ENCODE peak calls at places on chromosomes 6 and 20, in nine cellular contexts. P, Q, S, I, F, Y, W, T and R are unnamed samples. For H3K4me1 and H3K9me3, the result is how much of the 10 kb centered on the place peaks cover.

GRCh38 chr6:143501851-143502250 is 9.7 kb downstream of the FUCA2 start:
- DNase-seq in T (no peak), F (no peak), S (no peak), Y (no peak), W (no peak), P (no peak), I (no peak), Q (no peak), R (no peak)

GRCh38 chr6:33923857-33924514 is 120.2 kb upstream of the MLN start:
- DNase-seq in P (no peak), T (no peak), Q (no peak), W (no peak), F (peak), S (no peak), I (no peak), Y (no peak), R (no peak)

GRCh38 chr6:111709615-111710398 is 104.1 kb upstream of the TRAF3IP2 start:
- DNase-seq in P (peak), T (peak), Y (no peak), F (peak), S (peak), Q (peak), W (peak), I (peak), R (peak)

GRCh38 chr6:35967059-35967769 is 46.3 kb upstream of the SRPK1 start:
- DNase-seq in I (no peak), F (no peak), Q (no peak), T (no peak), W (no peak), S (no peak), Y (no peak), P (no peak), R (no peak)

GRCh38 chr20:8012724-8013123 is 6.8 kb downstream of the TMX4 start:
- DNase-seq in F (no peak), I (no peak), Q (no peak), P (no peak), W (no peak), S (no peak), T (no peak), Y (no peak), R (no peak)

GRCh38 chr20:38569747-38570519 is 11.1 kb upstream of the ADIG start:
- DNase-seq in I (no peak), Y (no peak), Q (no peak), P (no peak), S (no peak), F (no peak), W (no peak), T (no peak), R (no peak)

GRCh38 chr20:36572701-36573102 is 695 bp upstream of the TGIF2 start:
- DNase-seq in S (no peak), F (peak), Q (no peak), P (no peak), Y (no peak), T (no peak), I (peak), W (no peak), R (no peak)

GRCh38 chr20:22795897-22796296 is 211.5 kb upstream of the FOXA2 start:
- DNase-seq in F (no peak), Y (peak), I (peak), P (peak), Q (peak), T (peak), W (peak), S (peak), R (no peak)

GRCh38 chr6:102327697-102328227 is 934.3 kb downstream of the GRIK2 start:
- DNase-seq in W (no peak), I (no peak), F (no peak), S (no peak), Q (no peak), P (peak), Y (no peak), T (no peak), R (no peak)

GRCh38 chr6:80425089-80425823 is 318.8 kb downstream of the BCKDHB start:
- DNase-seq in S (no peak), W (no peak), T (no peak), P (peak), I (no peak), Q (no peak), Y (no peak), F (no peak), R (no peak)

GRCh38 chr20:47320990-47321805 is 35.3 kb downstream of the ZMYND8 start:
- DNase-seq in W (no peak), I (no peak), Q (no peak), P (peak), S (peak), F (no peak), T (peak), Y (no peak), R (no peak)

GRCh38 chr20:60352580-60352979 is 394.4 kb downstream of the CDH26 start:
- DNase-seq in F (no peak), T (no peak), P (no peak), Q (no peak), W (no peak), I (no peak), S (no peak), Y (no peak), R (no peak)

GRCh38 chr6:133337312-133337711 is 96.2 kb downstream of the EYA4 start:
- DNase-seq in Y (no peak), T (no peak), S (no peak), I (no peak), Q (no peak), W (no peak), P (peak), F (no peak), R (no peak)

GRCh38 chr6:10778230-10778629 is 30.6 kb downstream of the TMEM14B start:
- DNase-seq in W (no peak), Q (no peak), T (no peak), Y (no peak), S (no peak), I (no peak), P (no peak), F (no peak), R (no peak)

GRCh38 chr6:139108378-139108777 is 26.5 kb upstream of the HECA start:
- DNase-seq in W (no peak), Y (no peak), Q (no peak), P (no peak), F (no peak), S (no peak), I (peak), T (no peak), R (no peak)

GRCh38 chr6:79170915-79171314 is 63.6 kb downstream of the HMGN3 start:
- DNase-seq in I (no peak), S (no peak), Y (no peak), W (no peak), P (peak), T (no peak), Q (no peak), F (no peak), R (no peak)

GRCh38 chr6:1394591-1395463 is 5.5 kb downstream of the FOXF2 start:
- DNase-seq in T (no peak), S (no peak), Y (no peak), I (no peak), Q (no peak), W (no peak), F (no peak), P (no peak), R (no peak)

GRCh38 chr6:1393641-1394283 is 4.4 kb downstream of the FOXF2 start:
- DNase-seq in Q (no peak), P (no peak), W (no peak), F (no peak), S (no peak), T (no peak), Y (no peak), I (no peak), R (no peak)

GRCh38 chr6:1390805-1391511 is 1.6 kb downstream of the FOXF2 start:
- DNase-seq in I (no peak), S (no peak), Y (no peak), F (no peak), T (no peak), P (no peak), W (no peak), Q (no peak), R (no peak)

GRCh38 chr6:1391692-1392309 is 2.4 kb downstream of the FOXF2 start:
- DNase-seq in S (no peak), I (no peak), W (no peak), Y (no peak), Q (no peak), T (no peak), F (no peak), P (no peak), R (no peak)

DNA sequence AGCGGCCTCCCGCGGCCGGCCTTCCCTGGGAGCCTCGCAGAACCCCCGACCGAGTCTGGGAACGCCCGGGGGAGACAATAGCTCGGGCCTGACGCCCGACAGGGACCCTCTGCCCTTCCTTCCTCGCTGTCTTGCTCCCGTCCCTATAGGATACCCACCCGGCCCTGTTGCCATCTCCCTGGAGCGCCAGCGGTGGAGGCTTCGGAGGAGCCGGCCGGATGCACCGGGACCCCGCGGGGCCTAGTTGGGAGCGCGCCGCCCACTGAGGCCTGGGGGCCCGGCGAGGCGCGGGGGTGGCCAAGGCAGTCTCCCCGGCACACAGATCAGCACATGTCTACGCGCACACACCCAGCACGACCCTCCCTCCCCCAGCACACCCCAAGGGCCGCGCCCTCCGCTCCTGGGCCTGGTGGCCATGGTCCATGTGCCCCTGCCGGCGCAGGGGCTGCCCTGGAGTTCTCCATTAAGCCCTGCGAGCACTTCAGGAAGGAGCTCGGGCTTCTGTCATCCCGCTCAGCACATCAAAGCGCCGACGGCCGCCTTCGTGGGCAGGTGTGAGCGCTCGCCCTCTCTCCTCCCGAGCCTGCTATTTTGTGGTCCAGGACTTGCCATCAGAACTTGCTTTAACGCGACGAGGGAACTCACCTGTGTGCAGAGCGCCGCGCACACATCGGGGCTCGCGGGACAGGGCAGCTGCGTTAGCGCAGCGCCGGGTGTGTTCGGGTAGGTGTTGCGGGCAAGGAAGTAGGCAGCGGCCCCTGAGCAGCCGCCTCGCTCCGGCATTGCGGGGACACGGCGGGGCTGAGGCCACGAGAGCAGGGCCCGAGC is 3.7 kb downstream of the FOXF2 start:
- DNase-seq in W (no peak), I (no peak), P (no peak), Q (no peak), F (no peak), S (no peak), T (no peak), Y (no peak), R (no peak)
- H3K4me1 ChIP-seq in W (under half), I (under half), P (under half), Q (under half), F (under half), S (under half), T (under half), Y (under half), R (under half)

GRCh38 chr6:67811239-67812037 is 823.6 kb upstream of the ADGRB3 start:
- DNase-seq in P (no peak), Y (no peak), F (no peak), Q (no peak), I (no peak), W (no peak), S (no peak), T (no peak), R (no peak)
- H3K9me3 ChIP-seq in P (under half), Y (under half), F (under half), Q (under half), I (under half), W (under half), S (under half), T (under half), R (under half)

GRCh38 chr6:29626948-29627761 is 5.8 kb downstream of the GABBR1 start:
- DNase-seq in I (no peak), S (no peak), W (peak), F (no peak), T (no peak), Q (no peak), Y (no peak), P (no peak), R (no peak)

GRCh38 chr6:29628419-29629281 is 4.3 kb downstream of the GABBR1 start:
- DNase-seq in S (peak), T (peak), Q (peak), Y (no peak), F (peak), P (peak), I (peak), W (peak), R (peak)

GRCh38 chr6:29627762-29628418 is 5.1 kb downstream of the GABBR1 start:
- DNase-seq in P (peak), T (peak), I (peak), F (peak), Q (peak), W (peak), Y (peak), S (peak), R (peak)

GRCh38 chr6:29624520-29624961 is 8.4 kb downstream of the GABBR1 start:
- DNase-seq in I (no peak), Q (no peak), W (no peak), Y (no peak), F (no peak), S (no peak), T (no peak), P (no peak), R (no peak)

GRCh38 chr6:29625337-29625930 is 7.5 kb downstream of the GABBR1 start:
- DNase-seq in I (no peak), P (no peak), T (no peak), Y (no peak), F (no peak), W (no peak), Q (no peak), S (no peak), R (no peak)
- H3K4me1 ChIP-seq in I (under half), P (under half), T (under half), Y (under half), F (under half), W (under half), Q (under half), S (under half), R (under half)

GRCh38 chr6:124676033-124676432 is 286.2 kb upstream of the RNF217 start:
- DNase-seq in W (no peak), P (no peak), Q (no peak), F (no peak), S (no peak), I (no peak), T (no peak), Y (no peak), R (no peak)

GRCh38 chr6:124682751-124683150 is 279.5 kb upstream of the RNF217 start:
- DNase-seq in Q (no peak), I (no peak), P (no peak), S (no peak), T (no peak), W (no peak), Y (no peak), F (no peak), R (no peak)

GRCh38 chr6:124674042-124674441 is 288.2 kb upstream of the RNF217 start:
- DNase-seq in T (no peak), Y (no peak), Q (no peak), P (no peak), S (no peak), F (no peak), W (no peak), I (no peak), R (no peak)

GRCh38 chr6:124679392-124679791 is 282.8 kb upstream of the RNF217 start:
- DNase-seq in S (no peak), F (no peak), P (no peak), W (no peak), Q (no peak), T (no peak), Y (no peak), I (no peak), R (no peak)

GRCh38 chr6:124677874-124678273 is 284.4 kb upstream of the RNF217 start:
- DNase-seq in Y (no peak), S (no peak), T (no peak), W (no peak), P (no peak), I (no peak), F (no peak), Q (no peak), R (no peak)
- H3K9me3 ChIP-seq in Y (under half), S (under half), T (under half), W (under half), P (under half), I (under half), F (under half), Q (under half), R (under half)

DNA sequence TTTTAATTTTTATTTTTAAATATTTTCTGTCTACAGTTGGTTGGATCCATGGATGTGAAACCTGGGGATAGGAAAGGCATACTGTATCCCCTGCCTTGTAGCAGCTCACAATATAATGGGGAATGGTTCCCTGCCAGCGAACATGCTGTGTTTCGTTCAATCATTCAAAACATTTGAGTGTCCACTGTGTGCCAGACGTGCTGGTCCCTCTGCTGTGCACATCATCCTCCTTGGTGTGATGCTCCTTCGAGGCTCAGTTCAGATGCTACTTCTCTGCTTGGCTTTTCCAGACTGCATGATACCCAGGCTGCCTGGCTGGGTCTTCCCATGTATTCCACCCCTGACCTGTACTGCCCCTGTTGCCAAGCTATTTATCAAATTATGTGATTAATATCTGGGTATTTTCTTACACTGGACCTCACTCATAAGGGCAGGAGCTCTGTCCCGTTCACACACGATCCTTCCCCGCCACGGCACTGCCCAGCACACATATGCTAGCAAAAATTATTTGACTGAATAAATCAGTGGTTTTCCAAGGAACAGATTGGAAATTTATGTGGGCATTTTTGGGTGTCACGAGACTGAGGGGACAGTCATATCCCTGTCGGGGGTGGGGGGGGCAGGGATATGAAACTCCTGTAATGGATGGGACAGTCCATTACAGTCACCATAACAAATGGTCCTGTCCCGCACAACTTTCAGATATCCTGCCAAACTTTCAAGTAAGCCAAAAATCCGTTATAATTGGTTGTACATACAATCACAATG is 4.9 kb downstream of the SDCBP2 start:
- DNase-seq in W (peak), F (no peak), Q (peak), P (no peak), I (peak), S (no peak), T (no peak), Y (no peak), R (no peak)
- H3K4me1 ChIP-seq in W (under half), F (under half), Q (under half), P (half or more), I (under half), S (under half), T (half or more), Y (under half), R (under half)

GRCh38 chr6:20386218-20386617 is 15.5 kb upstream of the E2F3 start:
- DNase-seq in Q (no peak), T (no peak), I (no peak), S (no peak), F (no peak), Y (no peak), P (no peak), W (no peak), R (no peak)
- H3K9me3 ChIP-seq in Q (under half), T (under half), I (under half), S (under half), F (under half), Y (under half), P (under half), W (under half), R (under half)

DNA sequence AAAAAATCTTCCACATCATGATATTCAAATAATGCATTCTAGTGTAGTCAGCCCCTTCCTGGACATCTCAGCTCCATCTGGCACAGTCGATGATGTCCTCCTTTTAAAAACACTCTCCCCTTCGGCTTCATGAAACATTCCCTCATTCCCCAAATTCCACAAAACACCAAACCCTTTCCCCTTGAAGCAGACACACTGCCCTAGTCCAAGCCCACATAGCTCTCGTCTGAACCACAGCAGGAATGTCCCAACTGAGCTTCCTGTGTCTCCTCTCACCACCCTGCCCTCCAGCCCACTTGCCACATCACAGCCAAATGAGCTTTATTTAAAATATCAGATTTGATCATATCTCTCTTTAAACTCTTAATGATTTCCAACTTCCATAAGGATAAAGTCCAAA is 106.4 kb upstream of the CARMIL1 start:
- DNase-seq in Y (no peak), T (no peak), P (peak), W (no peak), Q (no peak), F (no peak), I (no peak), S (no peak), R (no peak)
- H3K4me1 ChIP-seq in Y (half or more), T (under half), P (half or more), W (under half), Q (under half), F (under half), I (half or more), S (under half), R (under half)

DNA sequence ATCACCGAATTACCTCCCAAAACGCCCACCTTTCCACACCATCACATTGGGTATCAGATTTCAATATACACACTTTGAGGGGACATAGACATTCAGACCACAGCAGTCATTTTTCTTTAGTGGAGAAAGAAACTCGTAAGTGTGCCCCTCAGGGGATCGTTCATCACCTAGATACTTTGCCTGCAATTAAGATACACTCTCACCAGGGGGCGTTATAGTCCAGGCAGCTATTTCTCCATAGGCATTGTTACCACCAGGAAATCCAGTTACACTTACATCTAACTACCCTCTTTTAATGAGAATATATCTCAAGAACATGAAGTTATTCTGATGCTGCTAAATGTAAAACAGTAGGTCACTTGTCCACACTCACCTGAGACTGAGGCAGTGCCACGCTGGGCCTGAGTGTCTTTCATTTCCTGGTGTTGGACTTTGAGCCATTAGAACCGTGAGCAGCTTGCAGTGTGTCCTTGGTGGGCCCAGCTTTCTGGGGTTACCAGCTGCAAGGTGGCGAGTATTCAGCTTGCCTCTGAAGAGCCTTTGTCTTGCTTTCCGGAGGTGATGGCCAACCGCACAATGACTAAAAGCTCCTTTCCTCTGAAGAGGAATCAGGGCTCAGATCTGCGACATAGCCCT is 35.1 kb upstream of the UNC93A start:
- DNase-seq in S (no peak), W (no peak), I (no peak), T (no peak), Q (no peak), Y (no peak), F (no peak), P (no peak), R (no peak)
- H3K9me3 ChIP-seq in S (under half), W (under half), I (under half), T (under half), Q (under half), Y (under half), F (under half), P (under half), R (under half)

GRCh38 chr20:49616154-49617007 is 48.4 kb upstream of the PTGIS start:
- DNase-seq in I (no peak), Y (no peak), F (no peak), Q (no peak), W (no peak), S (no peak), P (no peak), T (no peak), R (no peak)
- H3K4me1 ChIP-seq in I (under half), Y (under half), F (under half), Q (under half), W (under half), S (under half), P (under half), T (under half), R (under half)